ENCODE peak calls at places on chromosome 5, in four cellular contexts. Z is HFF-Myc, O is upper lobe of left lung, I is PC-3. M is an unnamed sample.

GRCh38 chr5:61450880-61451279 is 118.8 kb downstream of the ZSWIM6 start:
- DNase-seq in O (no peak), Z (peak), I (peak), M (peak)

GRCh38 chr5:132371603-132371994 is 2.1 kb downstream of the SLC22A5 start:
- DNase-seq in Z (no peak), I (no peak), O (no peak), M (no peak)

GRCh38 chr5:55816342-55816741 is 34.8 kb upstream of the IL31RA start:
- DNase-seq in O (no peak), I (peak), Z (peak), M (peak)

GRCh38 chr5:11062379-11062778 is 301.3 kb upstream of the DAP start:
- DNase-seq in I (peak), O (no peak), Z (no peak), M (no peak)

GRCh38 chr5:165188555-165189260 is 1683.3 kb downstream of the MAT2B start:
- DNase-seq in Z (no peak), I (no peak), O (peak), M (no peak)

GRCh38 chr5:100900796-100901731 is 2.0 kb downstream of the ST8SIA4 start:
- DNase-seq in I (peak), Z (no peak), O (peak), M (peak)

GRCh38 chr5:74765201-74765600 is 1.7 kb downstream of the GFM2 start:
- DNase-seq in O (no peak), I (peak), Z (no peak), M (peak)

GRCh38 chr5:74240783-74241750 is 399.5 kb downstream of the ENC1 start:
- DNase-seq in O (no peak), Z (no peak), I (peak), M (peak)

GRCh38 chr5:168298949-168299348 is 7.5 kb downstream of the WWC1 start:
- DNase-seq in I (no peak), O (no peak), Z (no peak), M (no peak)

GRCh38 chr5:181566-181965 is 9.7 kb upstream of the LRRC14B start:
- DNase-seq in Z (no peak), O (no peak), I (no peak), M (no peak)

GRCh38 chr5:74104469-74104868 is 478.5 kb downstream of the ARHGEF28 start:
- DNase-seq in O (no peak), Z (no peak), I (peak), M (peak)

GRCh38 chr5:1171340-1171941 is 30.0 kb upstream of the SLC6A19 start:
- DNase-seq in O (no peak), Z (no peak), I (peak), M (peak)

GRCh38 chr5:181221792-181222629 is 1.1 kb upstream of the TRIM41 start:
- DNase-seq in Z (peak), O (peak), I (peak), M (peak)

GRCh38 chr5:57650360-57651069 is 167.9 kb upstream of the ACTBL2 start:
- DNase-seq in I (peak), Z (peak), O (peak), M (peak)

GRCh38 chr5:149561848-149562247 is 10.6 kb upstream of the CSNK1A1 start:
- DNase-seq in I (peak), Z (peak), O (no peak), M (peak)

GRCh38 chr5:137122558-137122957 is 376.6 kb downstream of the SPOCK1 start:
- DNase-seq in Z (no peak), I (no peak), O (no peak), M (no peak)

GRCh38 chr5:30808996-30809395 is 384.5 kb upstream of the CDH6 start:
- DNase-seq in O (no peak), I (peak), Z (no peak), M (peak)

GRCh38 chr5:133818031-133818431 is 150.4 kb downstream of the C5orf15 start:
- DNase-seq in O (no peak), Z (no peak), I (peak), M (peak)

GRCh38 chr5:132830436-132831094 is at the start of gene SHROOM1:
- DNase-seq in Z (no peak), I (peak), O (peak), M (no peak)

GRCh38 chr5:44002381-44002901 is 386.8 kb downstream of the FGF10 start:
- DNase-seq in I (peak), Z (no peak), O (peak), M (peak)

GRCh38 chr5:176296-176823 is 14.9 kb upstream of the LRRC14B start:
- DNase-seq in Z (no peak), I (no peak), O (no peak), M (no peak)

GRCh38 chr5:150645070-150645700 is 4.7 kb downstream of the SYNPO start:
- DNase-seq in I (peak), O (no peak), Z (no peak), M (no peak)

GRCh38 chr5:109823597-109823996 is 133.9 kb downstream of the MAN2A1 start:
- DNase-seq in I (peak), O (no peak), Z (no peak), M (peak)

GRCh38 chr5:160697281-160697680 is 154.7 kb downstream of the ATP10B start:
- DNase-seq in I (no peak), Z (no peak), O (no peak), M (no peak)

GRCh38 chr5:112534067-112534466 is 115.0 kb upstream of the EPB41L4A start:
- DNase-seq in O (no peak), I (no peak), Z (no peak), M (no peak)

GRCh38 chr5:42992035-42992570 is 48.0 kb downstream of the ANXA2R start:
- DNase-seq in Z (no peak), I (no peak), O (peak), M (peak)

GRCh38 chr5:57817001-57817453 is 334.4 kb upstream of the ACTBL2 start:
- DNase-seq in I (peak), Z (no peak), O (no peak), M (peak)

GRCh38 chr5:124527220-124527991 is 219.0 kb downstream of the ZNF608 start:
- DNase-seq in I (peak), O (no peak), Z (no peak), M (peak)

GRCh38 chr5:25107878-25108277 is 463.1 kb upstream of the CDH10 start:
- DNase-seq in O (no peak), I (peak), Z (no peak), M (peak)

GRCh38 chr5:92613546-92613945 is 967.5 kb downstream of the NR2F1-AS1 start:
- DNase-seq in I (peak), O (no peak), Z (no peak), M (peak)

GRCh38 chr5:150517272-150518152 is 9.6 kb downstream of the NDST1 start:
- DNase-seq in Z (peak), O (peak), I (peak), M (peak)

GRCh38 chr5:127930311-127930710 is 153.3 kb upstream of the SLC12A2 start:
- DNase-seq in I (peak), Z (no peak), O (no peak), M (peak)

GRCh38 chr5:73531356-73531755 is 33.1 kb downstream of the BTF3 start:
- DNase-seq in I (no peak), O (no peak), Z (no peak), M (no peak)

GRCh38 chr5:61333351-61334223 is 1.5 kb downstream of the ZSWIM6 start:
- DNase-seq in O (peak), Z (no peak), I (peak), M (no peak)

GRCh38 chr5:137142371-137143243 is 356.5 kb downstream of the SPOCK1 start:
- DNase-seq in I (peak), O (no peak), Z (peak), M (peak)

GRCh38 chr5:8192840-8193239 is 323.9 kb downstream of the MTRR start:
- DNase-seq in Z (no peak), I (no peak), O (no peak), M (no peak)

GRCh38 chr5:172731286-172732073 is 39.5 kb downstream of the DUSP1 start:
- DNase-seq in O (peak), I (peak), Z (no peak), M (peak)

GRCh38 chr5:61229416-61229815 is 67.1 kb upstream of the SMIM15 start:
- DNase-seq in O (no peak), Z (no peak), I (no peak), M (peak)

DNA sequence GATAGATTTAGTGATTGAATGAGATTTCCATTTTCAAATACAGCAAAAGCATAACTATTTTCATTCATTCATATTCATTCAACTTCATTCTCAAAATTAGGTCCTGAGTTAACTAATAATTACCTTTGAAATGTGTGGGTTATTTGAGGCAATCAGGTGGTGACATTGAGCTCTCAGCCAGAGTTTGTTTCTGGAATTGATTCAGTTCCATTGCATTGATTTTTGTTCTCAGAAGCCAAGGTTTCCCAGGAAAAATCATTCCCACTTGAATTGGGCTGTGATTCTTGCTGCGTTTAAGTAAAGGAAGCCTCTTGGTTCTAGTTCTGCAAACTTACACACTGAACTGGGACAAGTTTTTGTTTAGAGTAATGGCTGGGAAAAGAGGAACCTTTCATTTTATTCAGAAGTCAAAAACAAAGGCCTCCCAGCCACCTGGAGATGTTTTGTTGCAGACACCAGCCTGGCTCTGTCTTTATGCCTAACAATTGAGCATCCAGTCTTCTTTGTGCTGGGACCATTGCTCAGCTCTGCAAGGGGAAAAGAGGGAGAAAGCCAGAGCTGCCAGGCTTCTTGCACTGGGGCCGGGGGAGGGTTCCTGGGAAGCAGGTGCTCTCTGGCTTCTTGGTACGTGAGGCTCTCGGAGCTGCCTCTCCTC is 198.6 kb downstream of the TRIO start:
- DNase-seq in Z (no peak), I (no peak), O (no peak), M (no peak)
- H3K4me3 ChIP-seq in Z (no peak), I (no peak), O (no peak), M (no peak)

GRCh38 chr5:178116406-178116885 is 3.1 kb downstream of the N4BP3 start:
- DNase-seq in I (no peak), O (no peak), Z (no peak), M (no peak)
- H3K4me3 ChIP-seq in I (no peak), O (peak), Z (no peak), M (no peak)

DNA sequence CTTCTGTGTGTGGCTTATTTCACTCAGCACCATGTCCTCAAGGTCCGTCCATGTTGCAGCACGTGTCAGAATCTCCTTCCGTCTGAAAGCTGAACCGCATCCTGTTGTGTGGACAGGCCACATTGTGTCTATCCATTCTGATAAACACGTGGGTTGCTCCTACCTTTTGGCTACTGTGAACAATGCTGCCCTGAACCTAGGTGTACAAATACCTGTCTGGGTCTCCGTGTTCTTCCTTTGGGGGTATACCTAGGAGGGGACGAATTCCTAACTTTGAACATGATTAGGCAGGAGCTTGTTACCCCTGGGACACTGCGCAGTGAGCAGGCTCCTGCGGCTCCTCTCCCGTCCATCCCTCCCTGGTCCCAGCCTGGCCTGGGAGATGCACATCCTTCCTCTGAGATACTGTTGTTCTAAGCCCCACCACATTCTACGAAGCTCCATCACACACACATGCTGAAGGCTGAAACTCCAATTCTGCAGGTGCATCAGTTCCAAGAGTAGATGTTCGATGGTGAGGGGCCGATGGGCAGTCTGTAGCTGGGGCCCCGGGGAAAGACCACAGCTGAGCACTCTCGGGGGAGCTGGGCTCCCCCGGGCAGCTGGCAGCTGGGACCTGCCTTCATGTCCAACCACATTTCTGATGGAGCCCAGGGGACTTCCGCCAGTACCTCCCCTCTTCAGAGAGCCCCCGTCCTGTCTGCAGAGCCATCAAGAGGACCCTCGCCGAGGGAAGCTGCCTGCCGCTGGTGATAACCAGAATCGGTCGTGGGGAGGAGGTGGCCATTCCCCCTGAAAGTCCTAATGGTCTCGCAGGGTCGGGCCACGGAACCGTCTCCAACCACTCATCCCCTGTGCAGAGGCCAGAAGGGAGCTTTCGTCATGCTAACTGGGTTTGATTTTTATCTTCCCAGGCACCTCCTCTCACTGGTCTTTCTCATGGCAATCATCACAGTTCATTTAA is 120.9 kb downstream of the COL23A1 start:
- DNase-seq in I (no peak), O (no peak), Z (no peak), M (no peak)
- H3K4me3 ChIP-seq in I (no peak), O (no peak), Z (no peak), M (no peak)

GRCh38 chr5:119323630-119324000 is 32.2 kb upstream of the TNFAIP8 start:
- DNase-seq in I (peak), O (no peak), Z (no peak), M (peak)
- H3K4me3 ChIP-seq in I (peak), O (no peak), Z (no peak), M (no peak)

GRCh38 chr5:78693339-78693738 is 44.8 kb upstream of the LHFPL2 start:
- DNase-seq in O (no peak), Z (no peak), I (no peak), M (no peak)

GRCh38 chr5:78696637-78697036 is 48.1 kb upstream of the LHFPL2 start:
- DNase-seq in I (no peak), O (no peak), Z (no peak), M (peak)

GRCh38 chr5:78689893-78690592 is 41.5 kb upstream of the LHFPL2 start:
- DNase-seq in I (no peak), Z (no peak), O (no peak), M (no peak)

GRCh38 chr5:78690593-78690972 is 42.0 kb upstream of the LHFPL2 start:
- DNase-seq in O (no peak), I (no peak), Z (no peak), M (no peak)

DNA sequence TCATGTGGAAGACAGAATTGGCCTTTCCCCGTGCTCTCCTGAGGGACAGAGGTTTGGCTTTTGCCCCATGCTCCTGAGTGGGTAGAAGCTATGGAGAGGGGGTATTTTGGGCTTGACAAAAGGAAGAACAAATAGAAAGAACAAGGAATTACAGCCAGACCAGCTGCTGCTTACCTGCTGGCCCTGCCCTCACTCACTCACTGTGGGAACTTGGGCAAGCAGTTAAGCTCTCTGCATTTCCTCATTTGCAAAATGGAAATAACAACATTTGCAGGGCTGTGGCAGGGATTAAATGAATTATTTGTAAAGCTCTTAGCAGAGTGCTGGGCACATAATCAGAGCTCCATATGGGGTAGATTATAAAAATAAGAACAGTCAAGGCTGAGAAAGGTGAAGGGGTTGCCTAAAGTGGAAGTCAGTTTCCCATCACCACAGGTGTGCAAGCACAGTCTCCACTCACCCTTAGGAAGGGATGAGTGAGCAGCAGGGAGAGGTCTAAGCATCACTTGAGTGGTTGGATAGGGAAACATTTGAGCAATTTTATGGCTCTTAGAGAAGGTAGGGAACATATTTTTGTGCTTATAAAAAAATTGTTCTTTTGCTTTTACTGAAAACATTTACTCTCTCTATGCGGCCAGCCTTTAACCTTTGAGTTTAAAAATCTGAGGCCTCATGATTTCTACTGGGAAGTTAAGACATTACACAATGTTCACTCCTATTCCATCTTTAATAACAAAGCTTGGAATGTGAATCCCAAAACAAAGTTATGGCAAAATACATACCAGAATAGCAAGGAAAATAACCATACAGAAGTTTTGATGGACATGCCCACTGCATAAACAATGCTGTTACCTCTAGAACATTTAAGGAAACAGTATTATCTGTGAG is 42.7 kb upstream of the LHFPL2 start:
- DNase-seq in I (no peak), Z (no peak), O (no peak), M (no peak)
- H3K4me3 ChIP-seq in I (no peak), Z (no peak), O (no peak), M (no peak)

GRCh38 chr5:156825688-156826087 is 24.4 kb upstream of the PPP1R2B start:
- DNase-seq in Z (no peak), O (no peak), I (no peak), M (no peak)
- H3K4me3 ChIP-seq in Z (no peak), O (no peak), I (no peak), M (no peak)

GRCh38 chr5:107265268-107265667 is 405.5 kb downstream of the EFNA5 start:
- DNase-seq in I (no peak), Z (no peak), O (no peak), M (no peak)
- H3K4me3 ChIP-seq in I (no peak), Z (no peak), O (no peak), M (no peak)

M was measured in bronchial epithelial cell.